ENCODE peak calls at places on chromosomes 1 and 21, in five cellular contexts. B is mesothelial cell of epicardium, T is epithelial cell of esophagus, Z is NCI-H1417, I is neural crest cell. R is an unnamed sample.
A peak's percentile ranks its signal among the peaks of the same experiment; 100 is the strongest.

GRCh38 chr1:155070721-155071556 is 7.4 kb downstream of the EFNA4 start:
- DNase-seq in B (peak; percentile 82), T (peak; percentile 82), Z (peak; percentile 91), I (peak; percentile 76), R (peak; percentile 93)

GRCh38 chr1:204660509-204660908 is 25.0 kb downstream of the LRRN2 start:
- DNase-seq in T (no peak), B (no peak), I (no peak), Z (no peak), R (no peak)

GRCh38 chr21:35649186-35649585 is 411.1 kb downstream of the SETD4 start:
- DNase-seq in T (peak; percentile 52), I (no peak), B (no peak), Z (no peak), R (peak; percentile 69)

GRCh38 chr1:116997011-116997410 is 4.5 kb upstream of the CD101 start:
- DNase-seq in B (no peak), I (no peak), T (peak; percentile 51), Z (no peak), R (peak; percentile 19)

GRCh38 chr1:200525167-200526123 is 95.1 kb downstream of the KIF14 start:
- DNase-seq in T (no peak), Z (no peak), B (no peak), I (no peak), R (no peak)

GRCh38 chr1:13780780-13781179 is 80.8 kb downstream of the PRDM2 start:
- DNase-seq in I (no peak), B (no peak), T (no peak), Z (no peak), R (no peak)

GRCh38 chr1:20153000-20153418 is 13.9 kb downstream of the PLA2G2F start:
- DNase-seq in Z (no peak), B (no peak), I (no peak), T (no peak), R (no peak)

GRCh38 chr21:46117586-46118304 is 19.8 kb downstream of the COL6A2 start:
- DNase-seq in Z (no peak), B (peak; percentile 25), T (no peak), I (no peak), R (no peak)

GRCh38 chr1:155044812-155045690 is 6.1 kb upstream of the ADAM15 start:
- DNase-seq in Z (peak; percentile 72), T (peak; percentile 68), I (peak; percentile 60), B (no peak), R (peak; percentile 87)

GRCh38 chr1:153790996-153791855 is 16.0 kb downstream of the SLC27A3 start:
- DNase-seq in T (no peak), B (no peak), Z (no peak), I (no peak), R (no peak)

GRCh38 chr1:218679988-218680743 is 335.0 kb downstream of the TGFB2 start:
- DNase-seq in T (peak; percentile 82), Z (no peak), I (no peak), B (no peak), R (no peak)

GRCh38 chr1:225413708-225414375 is 14.0 kb downstream of the LBR start:
- DNase-seq in I (no peak), B (no peak), Z (no peak), T (no peak), R (no peak)

GRCh38 chr1:65278344-65279091 is 30.8 kb upstream of the DNAJC6 start:
- DNase-seq in T (no peak), I (no peak), B (no peak), Z (no peak), R (no peak)

GRCh38 chr1:185170291-185170848 is 13.4 kb downstream of the SWT1 start:
- DNase-seq in T (peak; percentile 62), B (no peak), I (peak; percentile 43), Z (peak; percentile 51), R (peak; percentile 58)

GRCh38 chr1:76568839-76569238 is 298.4 kb upstream of the ST6GALNAC5 start:
- DNase-seq in Z (no peak), B (no peak), T (no peak), I (no peak), R (no peak)

GRCh38 chr1:37477946-37478345 is 3.6 kb downstream of the ZC3H12A start:
- DNase-seq in I (no peak), T (peak; percentile 49), B (no peak), Z (no peak), R (peak; percentile 26)

GRCh38 chr1:21666572-21667320 is 2.4 kb downstream of the RAP1GAP start:
- DNase-seq in B (no peak), Z (no peak), I (no peak), T (no peak), R (no peak)

GRCh38 chr1:43442756-43443155 is 11.0 kb downstream of the HYI start:
- DNase-seq in I (no peak), B (no peak), Z (no peak), T (no peak), R (no peak)

GRCh38 chr1:201606581-201606980 is 67.7 kb downstream of the NAV1 start:
- DNase-seq in Z (no peak), B (no peak), T (no peak), I (no peak), R (no peak)

GRCh38 chr1:44681905-44682900 is 7.7 kb downstream of the ARMH1 start:
- DNase-seq in I (no peak), T (no peak), B (no peak), Z (no peak), R (no peak)

GRCh38 chr1:197811769-197812168 is 36.5 kb upstream of the DENND1B start:
- DNase-seq in T (peak; percentile 16), Z (no peak), B (no peak), I (no peak), R (no peak)

GRCh38 chr1:212401042-212401441 is 13.6 kb downstream of the PACC1 start:
- DNase-seq in T (no peak), I (no peak), B (no peak), Z (no peak), R (no peak)

GRCh38 chr1:211501671-211502413 is 9.9 kb upstream of the RD3 start:
- DNase-seq in T (no peak), Z (no peak), B (no peak), I (no peak), R (no peak)

R was measured in PC-3.